ENCODE peak calls at places on chromosomes 5 and 9, in nine cellular contexts. One of them, this sample, is unnamed.

GRCh38 chr5:64914396-64914795 is 145.7 kb downstream of the CWC27 start:
- DNase-seq in SW480: no peak
- DNase-seq in activated naive CD4-positive, alpha-beta T cell: no peak
- DNase-seq in NCI-H774: no peak
- DNase-seq in stimulated activated CD4-positive, alpha-beta T cell treated with anti-CD3 and anti-CD28 coated beads, Interleukin-2, amount 100 ng/mL, for 48 hours: no peak
- DNase-seq in activated T-cell treated with anti-CD3 and anti-CD28 coated beads for 1 hour: no peak
- DNase-seq in HuH-7.5: no peak
- DNase-seq in transverse colon: no peak
- DNase-seq in heart left ventricle: no peak
- DNase-seq in this sample: no peak

GRCh38 chr9:76893395-76893932 is 12.4 kb downstream of the PRUNE2 start:
- DNase-seq in SW480: no peak
- DNase-seq in activated naive CD4-positive, alpha-beta T cell: no peak
- DNase-seq in NCI-H774: no peak
- DNase-seq in stimulated activated CD4-positive, alpha-beta T cell treated with anti-CD3 and anti-CD28 coated beads, Interleukin-2, amount 100 ng/mL, for 48 hours: no peak
- DNase-seq in activated T-cell treated with anti-CD3 and anti-CD28 coated beads for 1 hour: no peak
- DNase-seq in HuH-7.5: no peak
- DNase-seq in transverse colon: no peak
- DNase-seq in heart left ventricle: no peak
- DNase-seq in this sample: peak; percentile 29

GRCh38 chr9:15243086-15243485 is 63.9 kb downstream of the TTC39B start:
- DNase-seq in SW480: no peak
- DNase-seq in activated naive CD4-positive, alpha-beta T cell: no peak
- DNase-seq in NCI-H774: peak; percentile 23
- DNase-seq in stimulated activated CD4-positive, alpha-beta T cell treated with anti-CD3 and anti-CD28 coated beads, Interleukin-2, amount 100 ng/mL, for 48 hours: no peak
- DNase-seq in activated T-cell treated with anti-CD3 and anti-CD28 coated beads for 1 hour: no peak
- DNase-seq in HuH-7.5: no peak
- DNase-seq in transverse colon: no peak
- DNase-seq in heart left ventricle: no peak
- DNase-seq in this sample: no peak

GRCh38 chr5:6201626-6202025 is 176.7 kb downstream of the MED10 start:
- DNase-seq in SW480: peak; percentile 28
- DNase-seq in activated naive CD4-positive, alpha-beta T cell: no peak
- DNase-seq in NCI-H774: peak; percentile 15
- DNase-seq in stimulated activated CD4-positive, alpha-beta T cell treated with anti-CD3 and anti-CD28 coated beads, Interleukin-2, amount 100 ng/mL, for 48 hours: no peak
- DNase-seq in activated T-cell treated with anti-CD3 and anti-CD28 coated beads for 1 hour: no peak
- DNase-seq in HuH-7.5: no peak
- DNase-seq in transverse colon: no peak
- DNase-seq in heart left ventricle: no peak
- DNase-seq in this sample: no peak

GRCh38 chr9:16367605-16368424 is 502.7 kb downstream of the BNC2 start:
- DNase-seq in SW480: no peak
- DNase-seq in activated naive CD4-positive, alpha-beta T cell: no peak
- DNase-seq in NCI-H774: no peak
- DNase-seq in stimulated activated CD4-positive, alpha-beta T cell treated with anti-CD3 and anti-CD28 coated beads, Interleukin-2, amount 100 ng/mL, for 48 hours: no peak
- DNase-seq in activated T-cell treated with anti-CD3 and anti-CD28 coated beads for 1 hour: no peak
- DNase-seq in HuH-7.5: no peak
- DNase-seq in transverse colon: no peak
- DNase-seq in heart left ventricle: no peak
- DNase-seq in this sample: no peak

GRCh38 chr9:6715755-6716643 is 41.8 kb upstream of the KDM4C start:
- DNase-seq in SW480: peak; percentile 83
- DNase-seq in activated naive CD4-positive, alpha-beta T cell: peak; percentile 29
- DNase-seq in NCI-H774: peak; percentile 81
- DNase-seq in stimulated activated CD4-positive, alpha-beta T cell treated with anti-CD3 and anti-CD28 coated beads, Interleukin-2, amount 100 ng/mL, for 48 hours: peak; percentile 61
- DNase-seq in activated T-cell treated with anti-CD3 and anti-CD28 coated beads for 1 hour: peak; percentile 50
- DNase-seq in HuH-7.5: peak; percentile 54
- DNase-seq in transverse colon: peak; percentile 85
- DNase-seq in heart left ventricle: peak; percentile 15
- DNase-seq in this sample: peak; percentile 18

GRCh38 chr5:174935854-174936474 is 211.6 kb downstream of the MSX2 start:
- DNase-seq in SW480: peak; percentile 66
- DNase-seq in activated naive CD4-positive, alpha-beta T cell: peak; percentile 8
- DNase-seq in NCI-H774: peak; percentile 43
- DNase-seq in stimulated activated CD4-positive, alpha-beta T cell treated with anti-CD3 and anti-CD28 coated beads, Interleukin-2, amount 100 ng/mL, for 48 hours: peak; percentile 39
- DNase-seq in activated T-cell treated with anti-CD3 and anti-CD28 coated beads for 1 hour: peak; percentile 17
- DNase-seq in HuH-7.5: peak; percentile 72
- DNase-seq in transverse colon: peak; percentile 35
- DNase-seq in heart left ventricle: peak; percentile 40
- DNase-seq in this sample: peak; percentile 44

GRCh38 chr9:120642129-120642528 is 62.2 kb upstream of the CDK5RAP2 start:
- DNase-seq in SW480: no peak
- DNase-seq in activated naive CD4-positive, alpha-beta T cell: no peak
- DNase-seq in NCI-H774: no peak
- DNase-seq in stimulated activated CD4-positive, alpha-beta T cell treated with anti-CD3 and anti-CD28 coated beads, Interleukin-2, amount 100 ng/mL, for 48 hours: no peak
- DNase-seq in activated T-cell treated with anti-CD3 and anti-CD28 coated beads for 1 hour: no peak
- DNase-seq in HuH-7.5: no peak
- DNase-seq in transverse colon: no peak
- DNase-seq in heart left ventricle: no peak
- DNase-seq in this sample: no peak

GRCh38 chr5:115907177-115907576 is 55.1 kb upstream of the LVRN start:
- DNase-seq in SW480: no peak
- DNase-seq in activated naive CD4-positive, alpha-beta T cell: no peak
- DNase-seq in NCI-H774: no peak
- DNase-seq in stimulated activated CD4-positive, alpha-beta T cell treated with anti-CD3 and anti-CD28 coated beads, Interleukin-2, amount 100 ng/mL, for 48 hours: no peak
- DNase-seq in activated T-cell treated with anti-CD3 and anti-CD28 coated beads for 1 hour: no peak
- DNase-seq in HuH-7.5: no peak
- DNase-seq in transverse colon: no peak
- DNase-seq in heart left ventricle: no peak
- DNase-seq in this sample: no peak

GRCh38 chr5:139394123-139394653 is 716 bp downstream of the PROB1 start:
- DNase-seq in SW480: no peak
- DNase-seq in activated naive CD4-positive, alpha-beta T cell: no peak
- DNase-seq in NCI-H774: no peak
- DNase-seq in stimulated activated CD4-positive, alpha-beta T cell treated with anti-CD3 and anti-CD28 coated beads, Interleukin-2, amount 100 ng/mL, for 48 hours: peak; percentile 65
- DNase-seq in activated T-cell treated with anti-CD3 and anti-CD28 coated beads for 1 hour: no peak
- DNase-seq in HuH-7.5: no peak
- DNase-seq in transverse colon: peak; percentile 71
- DNase-seq in heart left ventricle: peak; percentile 72
- DNase-seq in this sample: peak; percentile 48

GRCh38 chr5:81422671-81423070 is 28.7 kb upstream of the ACOT12 start:
- DNase-seq in SW480: no peak
- DNase-seq in activated naive CD4-positive, alpha-beta T cell: no peak
- DNase-seq in NCI-H774: no peak
- DNase-seq in stimulated activated CD4-positive, alpha-beta T cell treated with anti-CD3 and anti-CD28 coated beads, Interleukin-2, amount 100 ng/mL, for 48 hours: no peak
- DNase-seq in activated T-cell treated with anti-CD3 and anti-CD28 coated beads for 1 hour: no peak
- DNase-seq in HuH-7.5: peak; percentile 40
- DNase-seq in transverse colon: no peak
- DNase-seq in heart left ventricle: no peak
- DNase-seq in this sample: no peak

GRCh38 chr9:4574657-4575243 is 84.5 kb downstream of the SLC1A1 start:
- DNase-seq in SW480: no peak
- DNase-seq in activated naive CD4-positive, alpha-beta T cell: no peak
- DNase-seq in NCI-H774: no peak
- DNase-seq in stimulated activated CD4-positive, alpha-beta T cell treated with anti-CD3 and anti-CD28 coated beads, Interleukin-2, amount 100 ng/mL, for 48 hours: peak; percentile 16
- DNase-seq in activated T-cell treated with anti-CD3 and anti-CD28 coated beads for 1 hour: no peak
- DNase-seq in HuH-7.5: no peak
- DNase-seq in transverse colon: no peak
- DNase-seq in heart left ventricle: no peak
- DNase-seq in this sample: no peak

GRCh38 chr9:98326402-98327248 is 71.2 kb upstream of the TBC1D2 start:
- DNase-seq in SW480: peak; percentile 48
- DNase-seq in activated naive CD4-positive, alpha-beta T cell: no peak
- DNase-seq in NCI-H774: no peak
- DNase-seq in stimulated activated CD4-positive, alpha-beta T cell treated with anti-CD3 and anti-CD28 coated beads, Interleukin-2, amount 100 ng/mL, for 48 hours: no peak
- DNase-seq in activated T-cell treated with anti-CD3 and anti-CD28 coated beads for 1 hour: no peak
- DNase-seq in HuH-7.5: no peak
- DNase-seq in transverse colon: no peak
- DNase-seq in heart left ventricle: no peak
- DNase-seq in this sample: no peak

GRCh38 chr5:32160228-32160627 is 13.9 kb downstream of the GOLPH3 start:
- DNase-seq in SW480: no peak
- DNase-seq in activated naive CD4-positive, alpha-beta T cell: no peak
- DNase-seq in NCI-H774: no peak
- DNase-seq in stimulated activated CD4-positive, alpha-beta T cell treated with anti-CD3 and anti-CD28 coated beads, Interleukin-2, amount 100 ng/mL, for 48 hours: no peak
- DNase-seq in activated T-cell treated with anti-CD3 and anti-CD28 coated beads for 1 hour: no peak
- DNase-seq in HuH-7.5: no peak
- DNase-seq in transverse colon: no peak
- DNase-seq in heart left ventricle: no peak
- DNase-seq in this sample: no peak

GRCh38 chr9:87855061-87855460 is 27.6 kb upstream of the SPATA31E1 start:
- DNase-seq in SW480: no peak
- DNase-seq in activated naive CD4-positive, alpha-beta T cell: no peak
- DNase-seq in NCI-H774: no peak
- DNase-seq in stimulated activated CD4-positive, alpha-beta T cell treated with anti-CD3 and anti-CD28 coated beads, Interleukin-2, amount 100 ng/mL, for 48 hours: no peak
- DNase-seq in activated T-cell treated with anti-CD3 and anti-CD28 coated beads for 1 hour: no peak
- DNase-seq in HuH-7.5: no peak
- DNase-seq in transverse colon: no peak
- DNase-seq in heart left ventricle: no peak
- DNase-seq in this sample: no peak

GRCh38 chr5:125093776-125094175 is 347.3 kb upstream of the ZNF608 start:
- DNase-seq in SW480: no peak
- DNase-seq in activated naive CD4-positive, alpha-beta T cell: no peak
- DNase-seq in NCI-H774: no peak
- DNase-seq in stimulated activated CD4-positive, alpha-beta T cell treated with anti-CD3 and anti-CD28 coated beads, Interleukin-2, amount 100 ng/mL, for 48 hours: no peak
- DNase-seq in activated T-cell treated with anti-CD3 and anti-CD28 coated beads for 1 hour: no peak
- DNase-seq in HuH-7.5: no peak
- DNase-seq in transverse colon: no peak
- DNase-seq in heart left ventricle: no peak
- DNase-seq in this sample: no peak

GRCh38 chr9:120344230-120344629 is 235.7 kb downstream of the CDK5RAP2 start:
- DNase-seq in SW480: peak; percentile 71
- DNase-seq in activated naive CD4-positive, alpha-beta T cell: no peak
- DNase-seq in NCI-H774: no peak
- DNase-seq in stimulated activated CD4-positive, alpha-beta T cell treated with anti-CD3 and anti-CD28 coated beads, Interleukin-2, amount 100 ng/mL, for 48 hours: no peak
- DNase-seq in activated T-cell treated with anti-CD3 and anti-CD28 coated beads for 1 hour: no peak
- DNase-seq in HuH-7.5: no peak
- DNase-seq in transverse colon: no peak
- DNase-seq in heart left ventricle: no peak
- DNase-seq in this sample: no peak

GRCh38 chr9:108297025-108297424 is 558.8 kb downstream of the ACTL7B start:
- DNase-seq in SW480: no peak
- DNase-seq in activated naive CD4-positive, alpha-beta T cell: no peak
- DNase-seq in NCI-H774: no peak
- DNase-seq in stimulated activated CD4-positive, alpha-beta T cell treated with anti-CD3 and anti-CD28 coated beads, Interleukin-2, amount 100 ng/mL, for 48 hours: no peak
- DNase-seq in activated T-cell treated with anti-CD3 and anti-CD28 coated beads for 1 hour: no peak
- DNase-seq in HuH-7.5: no peak
- DNase-seq in transverse colon: no peak
- DNase-seq in heart left ventricle: no peak
- DNase-seq in this sample: peak; percentile 63

GRCh38 chr9:18626046-18626698 is 152.2 kb downstream of the ADAMTSL1 start:
- DNase-seq in SW480: no peak
- DNase-seq in activated naive CD4-positive, alpha-beta T cell: no peak
- DNase-seq in NCI-H774: peak; percentile 17
- DNase-seq in stimulated activated CD4-positive, alpha-beta T cell treated with anti-CD3 and anti-CD28 coated beads, Interleukin-2, amount 100 ng/mL, for 48 hours: no peak
- DNase-seq in activated T-cell treated with anti-CD3 and anti-CD28 coated beads for 1 hour: no peak
- DNase-seq in HuH-7.5: no peak
- DNase-seq in transverse colon: no peak
- DNase-seq in heart left ventricle: no peak
- DNase-seq in this sample: no peak

GRCh38 chr5:59036274-59036961 is 453.5 kb downstream of the RAB3C start:
- DNase-seq in SW480: peak; percentile 91
- DNase-seq in activated naive CD4-positive, alpha-beta T cell: no peak
- DNase-seq in NCI-H774: no peak
- DNase-seq in stimulated activated CD4-positive, alpha-beta T cell treated with anti-CD3 and anti-CD28 coated beads, Interleukin-2, amount 100 ng/mL, for 48 hours: no peak
- DNase-seq in activated T-cell treated with anti-CD3 and anti-CD28 coated beads for 1 hour: peak; percentile 14
- DNase-seq in HuH-7.5: peak; percentile 37
- DNase-seq in transverse colon: peak; percentile 23
- DNase-seq in heart left ventricle: no peak
- DNase-seq in this sample: peak; percentile 32

GRCh38 chr9:114678130-114678529 is 3.9 kb downstream of the TEX48 start:
- DNase-seq in SW480: no peak
- DNase-seq in activated naive CD4-positive, alpha-beta T cell: no peak
- DNase-seq in NCI-H774: no peak
- DNase-seq in stimulated activated CD4-positive, alpha-beta T cell treated with anti-CD3 and anti-CD28 coated beads, Interleukin-2, amount 100 ng/mL, for 48 hours: no peak
- DNase-seq in activated T-cell treated with anti-CD3 and anti-CD28 coated beads for 1 hour: no peak
- DNase-seq in HuH-7.5: no peak
- DNase-seq in transverse colon: no peak
- DNase-seq in heart left ventricle: no peak
- DNase-seq in this sample: no peak

GRCh38 chr5:113020461-113021273 is 44.1 kb downstream of the DCP2 start:
- DNase-seq in SW480: peak; percentile 95
- DNase-seq in activated naive CD4-positive, alpha-beta T cell: no peak
- DNase-seq in NCI-H774: no peak
- DNase-seq in stimulated activated CD4-positive, alpha-beta T cell treated with anti-CD3 and anti-CD28 coated beads, Interleukin-2, amount 100 ng/mL, for 48 hours: no peak
- DNase-seq in activated T-cell treated with anti-CD3 and anti-CD28 coated beads for 1 hour: no peak
- DNase-seq in HuH-7.5: no peak
- DNase-seq in transverse colon: no peak
- DNase-seq in heart left ventricle: no peak
- DNase-seq in this sample: no peak

GRCh38 chr5:175434800-175435199 is 9.2 kb downstream of the DRD1 start:
- DNase-seq in SW480: no peak
- DNase-seq in activated naive CD4-positive, alpha-beta T cell: no peak
- DNase-seq in NCI-H774: no peak
- DNase-seq in stimulated activated CD4-positive, alpha-beta T cell treated with anti-CD3 and anti-CD28 coated beads, Interleukin-2, amount 100 ng/mL, for 48 hours: no peak
- DNase-seq in activated T-cell treated with anti-CD3 and anti-CD28 coated beads for 1 hour: no peak
- DNase-seq in HuH-7.5: no peak
- DNase-seq in transverse colon: no peak
- DNase-seq in heart left ventricle: no peak
- DNase-seq in this sample: no peak

This sample was measured in uterus.